ENCODE peak calls at places on chromosome 1, in four cellular contexts. One of them, this sample, is unnamed.

GRCh38 chr1:229696385-229696784 is 70.3 kb downstream of the URB2 start:
- DNase-seq in fibroblast of mammary gland: no peak
- DNase-seq in NCI-H82: no peak
- DNase-seq in RWPE1: no peak
- DNase-seq in this sample: no peak

GRCh38 chr1:30708361-30708728 is 15.0 kb downstream of the MATN1 start:
- DNase-seq in fibroblast of mammary gland: no peak
- DNase-seq in NCI-H82: no peak
- DNase-seq in RWPE1: no peak
- DNase-seq in this sample: peak; percentile 12

GRCh38 chr1:226737819-226738420 is 1.2 kb downstream of the ITPKB start:
- DNase-seq in fibroblast of mammary gland: peak; percentile 41
- DNase-seq in NCI-H82: peak; percentile 59
- DNase-seq in RWPE1: peak; percentile 52
- DNase-seq in this sample: peak; percentile 64

GRCh38 chr1:205045146-205045545 is 2.1 kb downstream of the CNTN2 start:
- DNase-seq in fibroblast of mammary gland: no peak
- DNase-seq in NCI-H82: no peak
- DNase-seq in RWPE1: no peak
- DNase-seq in this sample: no peak

GRCh38 chr1:154975409-154976205 is 1.1 kb downstream of the CKS1B start:
- DNase-seq in fibroblast of mammary gland: peak; percentile 55
- DNase-seq in NCI-H82: no peak
- DNase-seq in RWPE1: no peak
- DNase-seq in this sample: peak; percentile 66

GRCh38 chr1:202069670-202070069 is 53.0 kb upstream of the GPR37L1 start:
- DNase-seq in fibroblast of mammary gland: no peak
- DNase-seq in NCI-H82: peak; percentile 72
- DNase-seq in RWPE1: no peak
- DNase-seq in this sample: no peak

GRCh38 chr1:244388961-244389360 is 62.7 kb downstream of the ADSS2 start:
- DNase-seq in fibroblast of mammary gland: no peak
- DNase-seq in NCI-H82: peak; percentile 61
- DNase-seq in RWPE1: no peak
- DNase-seq in this sample: no peak

GRCh38 chr1:51296379-51297357 is 33.7 kb downstream of the TTC39A start:
- DNase-seq in fibroblast of mammary gland: peak; percentile 70
- DNase-seq in NCI-H82: peak; percentile 93
- DNase-seq in RWPE1: peak; percentile 78
- DNase-seq in this sample: peak; percentile 82

GRCh38 chr1:109299087-109299983 is 7.5 kb downstream of the MYBPHL start:
- DNase-seq in fibroblast of mammary gland: peak; percentile 67
- DNase-seq in NCI-H82: no peak
- DNase-seq in RWPE1: no peak
- DNase-seq in this sample: peak; percentile 64

GRCh38 chr1:153933955-153934354 is 11.2 kb upstream of the GATAD2B start:
- DNase-seq in fibroblast of mammary gland: no peak
- DNase-seq in NCI-H82: no peak
- DNase-seq in RWPE1: no peak
- DNase-seq in this sample: no peak

GRCh38 chr1:220813013-220813412 is 26.3 kb downstream of the MTARC1 start:
- DNase-seq in fibroblast of mammary gland: no peak
- DNase-seq in NCI-H82: no peak
- DNase-seq in RWPE1: no peak
- DNase-seq in this sample: no peak

GRCh38 chr1:175267716-175268416 is 75.3 kb upstream of the KIAA0040 start:
- DNase-seq in fibroblast of mammary gland: peak; percentile 91
- DNase-seq in NCI-H82: no peak
- DNase-seq in RWPE1: no peak
- DNase-seq in this sample: no peak

GRCh38 chr1:180353930-180354329 is 123.9 kb downstream of the LHX4 start:
- DNase-seq in fibroblast of mammary gland: no peak
- DNase-seq in NCI-H82: peak; percentile 100
- DNase-seq in RWPE1: no peak
- DNase-seq in this sample: no peak

GRCh38 chr1:26358411-26359384 is 4.8 kb upstream of the CRYBG2 start:
- DNase-seq in fibroblast of mammary gland: no peak
- DNase-seq in NCI-H82: no peak
- DNase-seq in RWPE1: peak; percentile 42
- DNase-seq in this sample: peak; percentile 40

GRCh38 chr1:61202854-61203603 is 120.7 kb downstream of the NFIA start:
- DNase-seq in fibroblast of mammary gland: peak; percentile 69
- DNase-seq in NCI-H82: no peak
- DNase-seq in RWPE1: no peak
- DNase-seq in this sample: no peak

GRCh38 chr1:9101510-9102146 is 27.3 kb downstream of the GPR157 start:
- DNase-seq in fibroblast of mammary gland: peak; percentile 63
- DNase-seq in NCI-H82: peak; percentile 79
- DNase-seq in RWPE1: peak; percentile 62
- DNase-seq in this sample: peak; percentile 72

GRCh38 chr1:159798893-159799292 is 3.3 kb upstream of the FCRL6 start:
- DNase-seq in fibroblast of mammary gland: peak; percentile 92
- DNase-seq in NCI-H82: peak; percentile 95
- DNase-seq in RWPE1: peak; percentile 69
- DNase-seq in this sample: peak; percentile 95

GRCh38 chr1:23530089-23530749 is 814 bp downstream of the E2F2 start:
- DNase-seq in fibroblast of mammary gland: no peak
- DNase-seq in NCI-H82: peak; percentile 59
- DNase-seq in RWPE1: no peak
- DNase-seq in this sample: no peak

GRCh38 chr1:152459596-152460528 is 45.8 kb upstream of the CRNN start:
- DNase-seq in fibroblast of mammary gland: peak; percentile 67
- DNase-seq in NCI-H82: peak; percentile 71
- DNase-seq in RWPE1: peak; percentile 41
- DNase-seq in this sample: peak; percentile 76

GRCh38 chr1:2791027-2791760 is 10.3 kb downstream of the TTC34 start:
- DNase-seq in fibroblast of mammary gland: no peak
- DNase-seq in NCI-H82: no peak
- DNase-seq in RWPE1: no peak
- DNase-seq in this sample: no peak

GRCh38 chr1:37478451-37478871 is 4.1 kb downstream of the ZC3H12A start:
- DNase-seq in fibroblast of mammary gland: peak; percentile 87
- DNase-seq in NCI-H82: no peak
- DNase-seq in RWPE1: peak; percentile 39
- DNase-seq in this sample: peak; percentile 91

GRCh38 chr1:211812584-211812983 is 18.0 kb downstream of the LPGAT1 start:
- DNase-seq in fibroblast of mammary gland: no peak
- DNase-seq in NCI-H82: peak; percentile 67
- DNase-seq in RWPE1: no peak
- DNase-seq in this sample: no peak

GRCh38 chr1:115310821-115311220 is 27.2 kb downstream of the NGF start:
- DNase-seq in fibroblast of mammary gland: no peak
- DNase-seq in NCI-H82: no peak
- DNase-seq in RWPE1: no peak
- DNase-seq in this sample: no peak

GRCh38 chr1:78101514-78101913 is 55.7 kb downstream of the GIPC2 start:
- DNase-seq in fibroblast of mammary gland: peak; percentile 94
- DNase-seq in NCI-H82: no peak
- DNase-seq in RWPE1: peak; percentile 82
- DNase-seq in this sample: peak; percentile 93

GRCh38 chr1:201888282-201889033 is at the start of gene SHISA4:
- DNase-seq in fibroblast of mammary gland: peak; percentile 29
- DNase-seq in NCI-H82: peak; percentile 63
- DNase-seq in RWPE1: no peak
- DNase-seq in this sample: peak; percentile 69

GRCh38 chr1:20143734-20144565 is 4.8 kb downstream of the PLA2G2F start:
- DNase-seq in fibroblast of mammary gland: no peak
- DNase-seq in NCI-H82: no peak
- DNase-seq in RWPE1: no peak
- DNase-seq in this sample: no peak

This sample was measured in ELR.